ENCODE peak calls at places on chromosomes 4 and X, in seven cellular contexts. K is GM23338, F is sigmoid colon, V is K562, B is H1, T is GM12878, O is upper lobe of left lung. Q is an unnamed sample. For H3K36me3, the result is how much of the 10 kb centered on the place peaks cover.

GRCh38 chr4:12124138-12124537 is 695.4 kb upstream of the HS3ST1 start:
- DNase-seq in K (no peak), F (no peak), V (no peak), B (no peak), T (no peak), O (no peak), Q (no peak)

GRCh38 chr4:128471576-128471975 is 184.0 kb upstream of the PGRMC2 start:
- DNase-seq in K (no peak), F (no peak), V (peak), B (no peak), T (no peak), O (no peak), Q (no peak)

GRCh38 chr4:166153539-166153938 is 280.5 kb downstream of the TLL1 start:
- DNase-seq in K (no peak), F (no peak), V (no peak), B (no peak), T (no peak), O (no peak), Q (no peak)

GRCh38 chrX:119240356-119240755 is 4.3 kb downstream of the PGRMC1 start:
- DNase-seq in K (no peak), F (no peak), V (no peak), B (no peak), T (no peak), O (no peak), Q (no peak)

GRCh38 chr4:84483738-84484137 is 15.4 kb downstream of the NKX6-1 start:
- DNase-seq in K (peak), F (no peak), V (no peak), B (no peak), T (no peak), O (peak), Q (no peak)

GRCh38 chr4:47463235-47463956 is at the start of gene COMMD8:
- DNase-seq in K (peak), F (peak), V (peak), B (peak), T (peak), O (peak), Q (peak)

GRCh38 chrX:74550295-74550802 is 64.1 kb downstream of the RLIM start:
- DNase-seq in K (peak), F (peak), V (peak), B (peak), T (peak), O (peak), Q (peak)

GRCh38 chr4:10275696-10276095 is 159.1 kb upstream of the WDR1 start:
- DNase-seq in K (no peak), F (no peak), V (no peak), B (no peak), T (no peak), O (no peak), Q (no peak)

GRCh38 chrX:41686788-41687187 is 2.0 kb upstream of the GPR34 start:
- DNase-seq in K (no peak), F (no peak), V (no peak), B (no peak), T (no peak), O (no peak), Q (no peak)

GRCh38 chr4:123945301-123945700 is 548.7 kb downstream of the SPRY1 start:
- DNase-seq in K (no peak), F (no peak), V (no peak), B (no peak), T (no peak), O (no peak), Q (no peak)

GRCh38 chr4:8336412-8337075 is 67.0 kb downstream of the HTRA3 start:
- DNase-seq in K (no peak), F (peak), V (peak), B (peak), T (no peak), O (no peak), Q (peak)

GRCh38 chr4:116387942-116388474 is 697.4 kb downstream of the TRAM1L1 start:
- DNase-seq in K (no peak), F (no peak), V (no peak), B (no peak), T (no peak), O (no peak), Q (no peak)

GRCh38 chr4:142703694-142704309 is 142.3 kb downstream of the INPP4B start:
- DNase-seq in K (no peak), F (no peak), V (no peak), B (no peak), T (no peak), O (no peak), Q (no peak)

GRCh38 chrX:3184176-3184930 is 143.1 kb downstream of the ARSF start:
- DNase-seq in K (no peak), F (peak), V (no peak), B (no peak), T (no peak), O (no peak), Q (no peak)

GRCh38 chrX:16664626-16665025 is 14.7 kb downstream of the S100G start:
- DNase-seq in K (no peak), F (no peak), V (no peak), B (no peak), T (no peak), O (no peak), Q (no peak)

GRCh38 chr4:138184881-138185280 is 57.3 kb downstream of the SLC7A11 start:
- DNase-seq in K (no peak), F (no peak), V (no peak), B (no peak), T (no peak), O (no peak), Q (no peak)
- TF ChIP-seq POLR2AphosphoS5 in K (no peak), F (no peak), V (no peak), B (no peak), T (no peak), O (no peak), Q (no peak)

GRCh38 chr4:139540637-139541036 is 15.4 kb downstream of the SETD7 start:
- DNase-seq in K (no peak), F (no peak), V (no peak), B (no peak), T (no peak), O (no peak), Q (no peak)
- H3K36me3 ChIP-seq in K (under half), F (under half), V (under half), B (under half), T (under half), O (under half), Q (under half)

DNA sequence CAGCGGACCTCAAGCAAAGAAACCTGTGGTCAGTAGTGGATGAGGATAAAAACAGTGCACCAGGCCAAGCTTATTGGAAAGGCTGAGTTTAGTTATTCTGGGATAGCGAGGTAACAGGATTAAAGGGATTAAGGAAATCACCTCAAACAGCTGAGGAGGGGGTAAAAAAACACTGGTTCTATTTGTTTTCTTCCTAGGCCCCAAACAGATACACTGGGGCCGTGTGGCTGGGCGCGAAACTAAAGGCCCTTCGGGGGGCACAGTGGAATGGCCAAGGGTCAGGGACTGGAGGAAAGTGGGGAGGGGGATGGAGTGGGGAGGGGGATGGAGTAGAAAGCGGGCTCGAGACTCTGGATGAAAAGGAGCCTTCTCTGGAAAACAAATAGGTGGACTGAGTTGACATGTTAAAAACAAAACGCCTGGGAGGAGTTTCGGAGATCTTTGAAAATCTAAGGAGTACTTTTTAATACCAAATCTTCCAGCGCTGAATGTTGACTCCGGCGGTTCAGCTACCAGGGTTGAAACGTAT is 2.9 kb downstream of the SOX3 start:
- DNase-seq in K (peak), F (no peak), V (no peak), B (no peak), T (no peak), O (no peak), Q (no peak)
- TF ChIP-seq POLR2AphosphoS5 in K (no peak), F (no peak), V (no peak), B (no peak), T (no peak), O (no peak), Q (no peak)

GRCh38 chr4:107692197-107692596 is 27.8 kb downstream of the PAPSS1 start:
- DNase-seq in K (no peak), F (no peak), V (no peak), B (no peak), T (no peak), O (no peak), Q (no peak)
- H3K36me3 ChIP-seq in K (under half), F (under half), V (under half), B (under half), T (under half), O (under half), Q (under half)

DNA sequence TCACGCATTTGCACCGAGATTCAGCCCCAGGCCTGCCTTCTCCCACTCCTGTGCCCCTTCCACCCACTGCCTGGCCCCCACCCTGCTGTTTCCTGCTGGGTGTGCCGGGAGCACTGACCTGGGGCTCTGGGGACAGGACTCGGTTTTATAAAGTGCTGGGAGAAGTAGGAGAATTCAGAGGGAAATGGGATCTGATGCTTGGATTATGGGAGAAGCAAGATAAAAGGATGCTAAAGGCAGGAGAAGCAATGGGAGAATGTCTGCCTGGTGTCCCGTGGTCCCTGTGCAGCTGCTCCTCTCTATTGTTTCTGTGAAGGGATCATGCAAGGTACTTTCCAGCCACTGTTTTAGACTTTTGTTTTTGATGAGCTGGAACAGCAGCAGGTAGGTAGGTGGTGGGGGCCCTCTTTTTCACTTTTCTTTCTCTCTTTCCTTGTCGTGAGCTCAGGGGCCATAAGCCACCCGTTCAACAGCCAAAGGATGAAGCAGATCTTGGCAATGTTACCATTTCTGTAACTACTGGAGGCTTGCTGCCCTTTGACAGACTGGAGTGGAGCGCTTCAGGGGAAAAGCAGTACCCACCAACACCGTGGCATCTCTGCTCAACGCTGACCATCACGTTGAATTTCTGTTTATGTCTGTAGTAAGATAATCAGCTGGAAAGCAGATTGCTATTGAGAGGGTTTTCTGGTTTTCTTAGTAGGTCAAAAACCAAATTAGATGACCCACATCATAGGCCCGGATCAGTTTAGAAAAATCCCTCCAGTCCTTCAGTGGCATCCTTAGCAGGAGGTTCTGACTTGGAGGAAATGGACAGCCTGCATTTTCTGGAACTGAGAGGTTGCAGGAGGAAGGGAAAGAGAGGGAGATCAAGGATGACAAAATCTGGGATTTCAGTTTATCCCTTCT is 63.8 kb upstream of the ENPP6 start:
- DNase-seq in K (no peak), F (no peak), V (no peak), B (peak), T (peak), O (no peak), Q (no peak)
- TF ChIP-seq POLR2AphosphoS5 in K (no peak), F (no peak), V (no peak), B (no peak), T (peak), O (no peak), Q (no peak)

GRCh38 chr4:15832523-15833451 is 54.7 kb downstream of the CD38 start:
- DNase-seq in K (no peak), F (no peak), V (no peak), B (no peak), T (no peak), O (no peak), Q (no peak)
- H3K36me3 ChIP-seq in K (under half), F (under half), V (under half), B (under half), T (under half), O (under half), Q (under half)